ENCODE peak calls at places on chromosomes 5 and 9, in nine cellular contexts. F, V, S, K, L, G, R, Z and N are unnamed samples.
A peak's percentile ranks its signal among the peaks of the same experiment; 100 is the strongest.

GRCh38 chr9:38652486-38652885 is 32.1 kb upstream of the ANKRD18A start:
- DNase-seq in K (no peak), V (no peak), R (no peak), G (no peak), L (no peak), Z (no peak), S (no peak), F (no peak), N (no peak)

GRCh38 chr9:4741365-4742031 is 496 bp upstream of the AK3 start:
- DNase-seq in V (peak; percentile 38), Z (no peak), K (no peak), S (peak; percentile 47), L (no peak), R (no peak), F (no peak), G (no peak), N (peak; percentile 66)

GRCh38 chr5:138466900-138467710 is 1.8 kb downstream of the EGR1 start:
- DNase-seq in S (no peak), K (peak; percentile 27), F (no peak), V (peak; percentile 58), Z (no peak), L (no peak), R (no peak), G (no peak), N (peak; percentile 51)

GRCh38 chr5:71932649-71933338 is 174.5 kb upstream of the MAP1B start:
- DNase-seq in S (peak; percentile 29), L (no peak), K (no peak), G (no peak), V (peak; percentile 91), F (no peak), Z (no peak), R (no peak), N (peak; percentile 60)

GRCh38 chr5:125634242-125634835 is 788.9 kb upstream of the GRAMD2B start:
- DNase-seq in L (no peak), K (no peak), R (no peak), F (no peak), S (no peak), Z (no peak), G (no peak), V (no peak), N (no peak)

GRCh38 chr5:115246361-115246991 is 16.2 kb downstream of the PGGT1B start:
- DNase-seq in G (peak; percentile 63), K (peak; percentile 51), F (no peak), V (peak; percentile 64), R (no peak), L (peak; percentile 60), S (no peak), Z (no peak), N (no peak)

GRCh38 chr5:119470851-119471451 is 18.7 kb downstream of the HSD17B4 start:
- DNase-seq in G (peak; percentile 59), L (peak; percentile 30), S (no peak), R (no peak), Z (no peak), F (no peak), K (peak; percentile 41), V (peak; percentile 29), N (no peak)

GRCh38 chr9:32264171-32264862 is 120.1 kb upstream of the ACO1 start:
- DNase-seq in F (no peak), G (peak; percentile 53), K (no peak), L (peak; percentile 4), Z (no peak), V (no peak), R (no peak), S (no peak), N (peak; percentile 48)

GRCh38 chr5:16492398-16493175 is 27.0 kb upstream of the ZNF622 start:
- DNase-seq in V (no peak), L (no peak), Z (peak; percentile 51), G (no peak), F (no peak), S (no peak), K (no peak), R (no peak), N (no peak)

GRCh38 chr5:137753227-137753985 is 757 bp downstream of the HNRNPA0 start:
- DNase-seq in V (no peak), G (no peak), F (peak; percentile 44), S (peak; percentile 58), Z (no peak), L (no peak), K (peak; percentile 63), R (peak; percentile 72), N (peak; percentile 59)

GRCh38 chr5:149456597-149457392 is 77.7 kb upstream of the IL17B start:
- DNase-seq in S (no peak), R (no peak), V (no peak), Z (no peak), F (no peak), K (no peak), L (no peak), G (no peak), N (no peak)

GRCh38 chr5:171313481-171314206 is 4.6 kb downstream of the TLX3 start:
- DNase-seq in V (no peak), K (no peak), S (no peak), F (no peak), G (no peak), L (no peak), R (no peak), Z (no peak), N (no peak)

GRCh38 chr9:129351642-129352151 is 173.6 kb upstream of the IER5L start:
- DNase-seq in R (no peak), L (no peak), Z (no peak), V (no peak), K (no peak), G (no peak), S (no peak), F (no peak), N (no peak)

GRCh38 chr9:19748278-19749126 is 40.3 kb downstream of the SLC24A2 start:
- DNase-seq in G (peak; percentile 97), L (peak; percentile 20), S (no peak), V (no peak), R (no peak), F (no peak), Z (no peak), K (no peak), N (no peak)

GRCh38 chr5:52989025-52989780 is at the start of gene ITGA2:
- DNase-seq in F (peak; percentile 52), R (peak; percentile 72), K (peak; percentile 11), L (peak; percentile 45), S (peak; percentile 44), Z (no peak), V (peak; percentile 83), G (peak; percentile 9), N (peak; percentile 56)

GRCh38 chr9:127714916-127715442 is 484 bp downstream of the PTRH1 start:
- DNase-seq in G (peak; percentile 22), S (peak; percentile 37), K (no peak), R (no peak), L (no peak), Z (no peak), F (peak; percentile 21), V (peak; percentile 26), N (no peak)

GRCh38 chr5:147887026-147887627 is 8.6 kb downstream of the SCGB3A2 start:
- DNase-seq in V (peak; percentile 52), L (peak; percentile 15), K (no peak), G (peak; percentile 47), S (no peak), Z (no peak), F (no peak), R (no peak), N (no peak)

GRCh38 chr9:10605388-10605787 is 7.4 kb downstream of the PTPRD start:
- DNase-seq in V (no peak), K (no peak), G (no peak), F (no peak), L (no peak), Z (no peak), R (no peak), S (no peak), N (no peak)

GRCh38 chr5:75335952-75336624 is 932 bp upstream of the HMGCR start:
- DNase-seq in S (no peak), K (no peak), V (peak; percentile 83), G (peak; percentile 51), L (peak; percentile 61), F (no peak), R (no peak), Z (peak; percentile 77), N (no peak)

GRCh38 chr9:84411647-84412267 is 71.2 kb upstream of the SLC28A3 start:
- DNase-seq in Z (no peak), V (no peak), G (no peak), K (no peak), F (no peak), R (no peak), L (no peak), S (no peak), N (no peak)

GRCh38 chr9:79570449-79571308 is 1.1 kb upstream of the TLE4 start:
- DNase-seq in L (no peak), K (peak; percentile 52), R (peak; percentile 78), V (no peak), Z (no peak), S (peak; percentile 38), F (peak; percentile 48), G (peak; percentile 41), N (peak; percentile 49)

GRCh38 chr9:110769667-110770066 is 101.1 kb downstream of the MUSK start:
- DNase-seq in R (no peak), G (no peak), Z (no peak), F (no peak), L (no peak), V (no peak), K (no peak), S (no peak), N (no peak)

GRCh38 chr5:56735845-56736641 is 79.3 kb upstream of the MAP3K1 start:
- DNase-seq in Z (no peak), S (no peak), K (peak; percentile 52), R (no peak), L (peak; percentile 69), F (peak; percentile 5), G (peak; percentile 83), V (no peak), N (no peak)

GRCh38 chr5:50440651-50441478 is at the start of gene EMB:
- DNase-seq in F (peak; percentile 79), V (peak; percentile 56), Z (no peak), L (peak; percentile 66), R (peak; percentile 73), K (peak; percentile 89), G (peak; percentile 91), S (peak; percentile 68), N (no peak)

GRCh38 chr9:71743884-71744283 is 24.4 kb downstream of the CEMIP2 start:
- DNase-seq in Z (no peak), L (no peak), K (no peak), S (no peak), V (no peak), F (no peak), R (no peak), G (no peak), N (no peak)

GRCh38 chr5:114363837-114364236 is 2.0 kb downstream of the KCNN2 start:
- DNase-seq in S (no peak), V (no peak), L (no peak), G (no peak), F (no peak), Z (no peak), R (no peak), K (no peak), N (no peak)

GRCh38 chr9:89464991-89465390 is 32.9 kb downstream of the SEMA4D start:
- DNase-seq in K (no peak), Z (no peak), L (no peak), R (no peak), F (no peak), G (peak; percentile 73), S (no peak), V (no peak), N (no peak)

GRCh38 chr5:80181618-80182211 is 74.1 kb downstream of the SERINC5 start:
- DNase-seq in L (peak; percentile 38), G (peak; percentile 88), F (no peak), K (peak; percentile 30), R (no peak), S (no peak), V (peak; percentile 96), Z (no peak), N (no peak)

GRCh38 chr9:120099064-120099463 is 480.9 kb downstream of the CDK5RAP2 start:
- DNase-seq in V (no peak), S (no peak), L (no peak), Z (no peak), F (no peak), K (no peak), G (peak; percentile 4), R (no peak), N (no peak)

GRCh38 chr5:125298711-125299379 is 552.4 kb upstream of the ZNF608 start:
- DNase-seq in V (no peak), K (no peak), G (no peak), L (no peak), R (no peak), F (no peak), S (no peak), Z (no peak), N (no peak)

GRCh38 chr5:180284161-180284560 is 7.7 kb downstream of the MAPK9 start:
- DNase-seq in G (peak; percentile 96), S (no peak), K (no peak), L (peak; percentile 15), F (no peak), R (no peak), Z (no peak), V (no peak), N (no peak)